ENCODE peak calls at places on chromosomes 1 and 21, in eight cellular contexts. C is T-cell; T is EL; R is stimulated activated CD4-positive, alpha-beta T cell treated with anti-CD3 and anti-CD28 coated beads, Interleukin-2, amount 100 ng/mL, for 4 hours; S is left kidney; Y is K562; I is stomach; N is putamen. A is an unnamed sample.

GRCh38 chr21:41164981-41165650 is 2.8 kb upstream of the BACE2 start:
- DNase-seq in C (no peak), T (peak), R (no peak), S (no peak), Y (no peak), I (peak), N (no peak), A (no peak)

GRCh38 chr1:23098463-23099170 is 70.0 kb downstream of the LUZP1 start:
- DNase-seq in C (peak), T (peak), R (peak), S (peak), Y (peak), I (peak), N (peak), A (peak)

GRCh38 chr1:43134068-43134467 is 38.0 kb downstream of the EBNA1BP2 start:
- DNase-seq in C (no peak), T (no peak), R (no peak), S (peak), Y (peak), I (no peak), N (no peak), A (no peak)

GRCh38 chr1:199113265-199113869 is 474.5 kb downstream of the PTPRC start:
- DNase-seq in C (peak), T (peak), R (peak), S (peak), Y (no peak), I (peak), N (peak), A (peak)

GRCh38 chr1:220908757-220909156 is 29.5 kb downstream of the HLX start:
- DNase-seq in C (no peak), T (peak), R (no peak), S (peak), Y (no peak), I (no peak), N (no peak), A (no peak)

GRCh38 chr1:31795801-31796621 is 19.8 kb downstream of the SPOCD1 start:
- DNase-seq in C (no peak), T (peak), R (no peak), S (no peak), Y (peak), I (peak), N (no peak), A (no peak)

GRCh38 chr1:6958407-6958806 is 173.2 kb downstream of the CAMTA1 start:
- DNase-seq in C (no peak), T (no peak), R (no peak), S (peak), Y (no peak), I (no peak), N (no peak), A (no peak)

GRCh38 chr1:185917646-185918045 is 183.5 kb downstream of the HMCN1 start:
- DNase-seq in C (no peak), T (peak), R (no peak), S (peak), Y (no peak), I (no peak), N (no peak), A (peak)

GRCh38 chr1:209493584-209493983 is 89.9 kb upstream of the CAMK1G start:
- DNase-seq in C (no peak), T (peak), R (no peak), S (no peak), Y (no peak), I (no peak), N (no peak), A (no peak)

GRCh38 chr1:184792450-184792969 is 37.9 kb upstream of the EDEM3 start:
- DNase-seq in C (peak), T (peak), R (no peak), S (peak), Y (no peak), I (peak), N (peak), A (peak)

GRCh38 chr1:245961137-245961540 is 545.9 kb downstream of the SMYD3 start:
- DNase-seq in C (no peak), T (no peak), R (no peak), S (peak), Y (no peak), I (no peak), N (no peak), A (no peak)

GRCh38 chr1:230127105-230128054 is 60.3 kb downstream of the GALNT2 start:
- DNase-seq in C (peak), T (no peak), R (peak), S (no peak), Y (peak), I (no peak), N (peak), A (no peak)

GRCh38 chr1:116424863-116425262 is 51.8 kb downstream of the ATP1A1 start:
- DNase-seq in C (no peak), T (no peak), R (no peak), S (no peak), Y (peak), I (no peak), N (no peak), A (no peak)

GRCh38 chr1:24619376-24619775 is 23.7 kb upstream of the SRRM1 start:
- DNase-seq in C (no peak), T (no peak), R (no peak), S (no peak), Y (no peak), I (no peak), N (peak), A (no peak)

GRCh38 chr1:4960336-4960735 is 305.9 kb downstream of the AJAP1 start:
- DNase-seq in C (no peak), T (no peak), R (no peak), S (no peak), Y (no peak), I (no peak), N (no peak), A (no peak)